ENCODE peak calls at places on chromosomes 6 and 20, in four cellular contexts. X, A, C and E are unnamed samples.

GRCh38 chr6:11848852-11849731 is 70.5 kb upstream of the ADTRP start:
- DNase-seq in X (no peak), C (no peak), A (no peak), E (no peak)

GRCh38 chr6:56845027-56845426 is 109.9 kb upstream of the BEND6 start:
- DNase-seq in A (no peak), C (no peak), X (no peak), E (no peak)

GRCh38 chr6:43386492-43386891 is 17.0 kb upstream of the ZNF318 start:
- DNase-seq in C (peak; percentile 52), A (no peak), X (no peak), E (no peak)

GRCh38 chr6:157546366-157546765 is 165.4 kb downstream of the ZDHHC14 start:
- DNase-seq in C (no peak), A (no peak), X (no peak), E (no peak)

GRCh38 chr6:17054647-17055046 is 47.2 kb upstream of the STMND1 start:
- DNase-seq in A (no peak), X (no peak), C (no peak), E (no peak)

GRCh38 chr6:53179961-53180651 is 31.5 kb upstream of the GCM1 start:
- DNase-seq in A (no peak), X (no peak), C (no peak), E (no peak)

GRCh38 chr6:68559716-68560115 is 75.4 kb upstream of the ADGRB3 start:
- DNase-seq in C (no peak), A (no peak), X (no peak), E (no peak)

GRCh38 chr20:18679020-18679419 is 91.2 kb downstream of the DTD1 start:
- DNase-seq in C (no peak), A (no peak), X (no peak), E (no peak)

GRCh38 chr6:50145125-50145524 is 95.4 kb upstream of the DEFB112 start:
- DNase-seq in C (peak; percentile 12), A (no peak), X (peak; percentile 14), E (no peak)

GRCh38 chr6:7742214-7742613 is 16.3 kb downstream of the BMP6 start:
- DNase-seq in A (no peak), X (no peak), C (no peak), E (no peak)

GRCh38 chr6:170279977-170280688 is 10.7 kb downstream of the DLL1 start:
- DNase-seq in X (no peak), C (peak; percentile 72), A (no peak), E (no peak)

GRCh38 chr6:4358414-4359107 is 223.2 kb upstream of the ECI2 start:
- DNase-seq in X (peak; percentile 75), A (no peak), C (peak; percentile 25), E (no peak)

GRCh38 chr20:10910535-10911239 is 236.9 kb upstream of the JAG1 start:
- DNase-seq in C (no peak), X (no peak), A (no peak), E (no peak)

GRCh38 chr6:42745083-42745637 is 743 bp downstream of the TBCC start:
- DNase-seq in C (peak; percentile 47), X (peak; percentile 43), A (peak; percentile 30), E (peak; percentile 31)

GRCh38 chr20:1272368-1273155 is 6.5 kb downstream of the SNPH start:
- DNase-seq in C (no peak), X (no peak), A (no peak), E (no peak)

GRCh38 chr6:139588734-139589418 is 214.4 kb upstream of the CITED2 start:
- DNase-seq in X (no peak), C (no peak), A (no peak), E (no peak)

GRCh38 chr6:104633125-104633524 is 226.6 kb downstream of the HACE1 start:
- DNase-seq in A (no peak), C (no peak), X (no peak), E (no peak)

GRCh38 chr6:157401734-157402338 is 20.8 kb downstream of the ZDHHC14 start:
- DNase-seq in X (no peak), C (no peak), A (no peak), E (no peak)

GRCh38 chr20:20096421-20096820 is 44.1 kb downstream of the CFAP61 start:
- DNase-seq in C (no peak), X (no peak), A (no peak), E (no peak)

GRCh38 chr6:154622618-154623336 is 110.4 kb upstream of the SCAF8 start:
- DNase-seq in C (no peak), X (no peak), A (no peak), E (no peak)

GRCh38 chr6:133553652-133554051 is 312.5 kb downstream of the EYA4 start:
- DNase-seq in X (peak; percentile 25), A (no peak), C (peak; percentile 32), E (no peak)

DNA sequence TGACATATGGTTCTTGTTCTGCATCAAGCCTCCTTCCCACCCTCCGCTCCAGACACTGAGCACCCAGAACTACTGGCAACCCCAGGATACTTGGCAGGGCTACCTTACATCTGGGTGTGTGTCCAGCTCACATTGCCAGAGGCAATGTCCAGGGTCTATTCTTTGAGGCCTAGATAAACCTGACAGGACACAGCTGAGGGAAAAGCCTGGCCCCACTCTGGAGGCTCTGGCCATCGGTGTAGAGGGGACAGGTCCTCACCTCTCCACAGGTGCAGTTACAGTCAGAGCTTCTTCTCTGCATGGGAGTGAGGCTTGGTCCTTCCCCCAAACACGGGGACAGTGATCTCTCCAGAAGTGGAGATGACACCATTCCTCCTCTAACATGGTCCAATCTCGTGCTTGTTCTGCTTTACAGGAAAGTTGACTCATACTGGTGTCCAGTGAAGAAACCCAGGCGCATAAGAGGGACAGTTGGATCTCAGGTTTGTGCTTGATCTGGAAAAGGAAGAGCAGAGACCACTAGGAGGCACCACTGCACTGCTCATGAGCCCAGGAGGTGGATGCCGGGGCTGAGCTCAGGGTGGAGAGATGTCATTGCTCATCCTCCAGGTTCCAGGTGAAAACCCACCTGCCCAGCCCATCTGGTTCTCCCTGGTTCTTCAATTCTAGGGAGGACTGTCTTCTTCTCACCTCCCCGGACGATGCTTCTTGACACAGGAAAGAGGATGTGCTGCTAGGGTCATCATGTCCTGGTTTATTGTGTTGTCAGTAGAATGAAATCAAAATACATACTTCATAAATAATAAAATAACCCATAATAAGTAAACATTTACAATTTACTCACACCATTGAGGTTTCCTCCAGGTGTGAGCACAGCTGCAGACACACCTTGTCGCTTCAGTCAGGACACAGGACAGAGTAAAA is 14.7 kb downstream of the HLA-F start:
- DNase-seq in C (peak; percentile 64), A (peak; percentile 35), X (peak; percentile 52), E (peak; percentile 46)
- TF ChIP-seq POLR2AphosphoS5 in C (no peak), A (no peak), X (no peak), E (no peak)

GRCh38 chr6:27314046-27314445 is 2.0 kb upstream of the POM121L2 start:
- DNase-seq in A (no peak), C (no peak), X (no peak), E (no peak)

GRCh38 chr6:27312146-27312949 is at the start of gene POM121L2:
- DNase-seq in A (peak; percentile 58), X (no peak), C (peak; percentile 68), E (peak; percentile 49)

GRCh38 chr6:27312950-27313271 is 838 bp upstream of the POM121L2 start:
- DNase-seq in A (no peak), X (no peak), C (no peak), E (no peak)

DNA sequence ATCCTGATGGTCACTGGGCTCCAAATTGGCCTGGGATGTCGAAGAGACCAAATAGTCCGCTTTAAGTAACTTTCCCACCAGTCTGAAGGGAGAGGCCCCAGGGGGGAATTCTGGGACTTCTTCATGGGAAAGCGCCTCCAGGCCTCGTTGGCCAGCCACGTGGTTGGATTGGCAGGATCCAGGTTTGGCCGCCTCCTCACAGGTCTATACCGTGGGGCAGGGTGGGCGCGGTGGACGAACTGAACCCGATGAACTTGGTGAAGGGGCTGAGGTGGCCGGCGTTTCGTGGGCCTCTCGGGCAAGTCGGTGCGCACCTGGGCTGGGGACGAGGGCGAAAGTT is 297 bp downstream of the POM121L2 start:
- DNase-seq in A (no peak), X (no peak), C (no peak), E (no peak)
- TF ChIP-seq TAF1 in A (no peak), X (no peak), C (no peak), E (no peak)

GRCh38 chr6:14966111-14966901 is 279.6 kb upstream of the JARID2 start:
- DNase-seq in A (no peak), X (no peak), C (no peak), E (no peak)
- TF ChIP-seq POLR2AphosphoS5 in A (no peak), X (no peak), C (no peak), E (no peak)

DNA sequence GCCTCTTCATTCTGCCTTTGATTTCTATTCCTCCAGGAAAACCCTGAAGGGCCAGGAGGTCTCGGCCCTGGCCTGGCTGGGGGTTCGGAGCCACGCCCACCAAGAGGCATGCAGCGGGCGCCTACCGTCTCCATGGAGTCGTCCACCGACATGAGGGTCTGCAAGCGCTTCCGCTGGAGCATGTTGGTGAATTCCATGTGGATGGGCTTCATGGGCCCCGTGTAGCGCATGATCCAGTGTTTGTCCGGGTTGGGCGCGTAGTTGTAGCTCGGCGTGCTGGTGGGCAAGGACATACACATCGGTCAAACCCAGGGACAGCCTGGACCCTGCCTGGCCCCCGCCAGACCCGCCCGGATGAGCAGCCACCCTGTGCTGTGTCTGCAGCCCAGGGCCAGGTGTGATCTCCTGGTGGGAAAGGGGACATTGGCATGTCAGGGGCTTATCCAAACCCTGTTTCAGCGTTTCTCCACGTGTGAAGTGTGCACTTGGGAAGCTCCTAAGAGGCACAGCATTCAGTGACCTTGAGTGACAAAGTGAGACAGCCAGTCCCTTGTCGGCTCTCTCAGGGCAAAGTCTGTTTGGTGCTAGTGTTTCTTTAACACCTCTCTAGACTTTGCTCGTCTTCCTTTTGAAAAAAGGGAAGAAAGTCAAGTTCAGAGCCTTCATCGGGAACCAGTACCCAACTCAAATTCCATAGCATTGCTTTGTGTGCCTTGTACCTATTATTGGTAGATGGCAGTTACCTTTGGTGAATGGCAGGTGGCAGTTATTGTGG is 100.8 kb downstream of the SULF2 start:
- DNase-seq in C (no peak), X (no peak), A (no peak), E (no peak)
- TF ChIP-seq TAF1 in C (no peak), X (no peak), A (no peak), E (no peak)

DNA sequence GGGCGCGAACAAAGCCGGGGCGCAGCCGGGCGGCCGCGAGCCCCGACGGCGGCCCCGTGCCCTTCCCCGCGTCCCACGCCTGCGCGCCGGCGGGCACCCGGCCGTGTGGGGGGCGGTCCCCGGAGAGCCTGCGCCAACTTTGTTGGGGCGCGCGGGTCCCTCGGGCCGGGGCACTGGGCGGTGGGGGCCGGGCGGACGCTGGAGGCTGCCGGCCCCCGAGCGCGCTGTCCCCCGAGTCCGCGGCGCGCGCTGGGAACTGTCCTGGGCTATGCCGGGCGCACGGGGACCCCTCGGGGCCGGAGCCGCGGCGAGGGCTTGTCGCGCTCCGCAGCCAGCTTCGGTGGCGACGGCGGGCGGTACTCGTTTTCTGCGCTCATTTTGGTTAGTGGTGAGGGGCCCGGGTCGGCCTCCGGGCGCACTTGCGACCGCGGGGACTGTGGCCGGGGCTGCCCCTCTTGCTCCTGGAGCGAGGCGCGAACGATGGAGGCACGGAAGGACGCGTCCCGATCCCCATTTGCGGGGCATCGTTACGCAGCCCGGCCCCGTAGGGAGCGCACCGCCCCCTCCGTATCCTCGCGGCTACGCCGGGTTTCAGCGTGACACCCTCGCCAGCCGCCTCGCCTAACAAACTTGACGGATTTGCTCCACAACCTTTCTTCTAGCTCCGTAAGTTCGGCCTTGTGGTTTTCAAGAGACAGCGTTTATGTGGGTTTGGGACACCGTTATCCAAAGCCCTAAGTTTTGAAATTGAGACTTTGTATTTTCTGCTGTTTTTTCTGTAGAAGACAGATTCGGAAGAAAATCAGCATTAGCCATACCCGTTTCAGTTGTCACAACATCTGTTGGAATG is 632 bp downstream of the SS18L1 start:
- DNase-seq in X (peak; percentile 54), A (peak; percentile 61), C (peak; percentile 85), E (no peak)
- TF ChIP-seq POLR2AphosphoS5 in X (no peak), A (no peak), C (no peak), E (no peak)

GRCh38 chr6:142819603-142820335 is 125.2 kb downstream of the HIVEP2 start:
- DNase-seq in X (no peak), C (no peak), A (no peak), E (no peak)
- TF ChIP-seq TAF1 in X (no peak), C (no peak), A (no peak), E (no peak)